ENCODE peak calls at places on chromosomes 6 and 20, in six cellular contexts. One of them, this sample, is unnamed.

GRCh38 chr6:113854531-113855499 is 2.3 kb upstream of the MARCKS start:
- DNase-seq in neuronal stem cell: peak; percentile 87
- DNase-seq in endodermal cell: peak; percentile 92
- DNase-seq in fibroblast of lung: peak; percentile 75
- DNase-seq in mesenchymal stem cell: peak; percentile 90
- DNase-seq in astrocyte: peak; percentile 80
- DNase-seq in this sample: peak; percentile 92

GRCh38 chr6:69894578-69895347 is 28.4 kb downstream of the COL19A1 start:
- DNase-seq in mesenchymal stem cell: peak; percentile 92
- DNase-seq in fibroblast of lung: peak; percentile 92
- DNase-seq in endodermal cell: no peak
- DNase-seq in neuronal stem cell: no peak
- DNase-seq in astrocyte: peak; percentile 40
- DNase-seq in this sample: peak; percentile 95

GRCh38 chr6:47680056-47680455 is 18.3 kb upstream of the ADGRF4 start:
- DNase-seq in mesenchymal stem cell: no peak
- DNase-seq in endodermal cell: no peak
- DNase-seq in fibroblast of lung: no peak
- DNase-seq in astrocyte: no peak
- DNase-seq in neuronal stem cell: no peak
- DNase-seq in this sample: no peak

GRCh38 chr6:126614642-126615504 is 275.0 kb downstream of the CENPW start:
- DNase-seq in neuronal stem cell: no peak
- DNase-seq in fibroblast of lung: no peak
- DNase-seq in endodermal cell: peak; percentile 81
- DNase-seq in mesenchymal stem cell: no peak
- DNase-seq in astrocyte: no peak
- DNase-seq in this sample: no peak

GRCh38 chr6:119158057-119158848 is 79.8 kb upstream of the FAM184A start:
- DNase-seq in neuronal stem cell: no peak
- DNase-seq in fibroblast of lung: peak; percentile 82
- DNase-seq in astrocyte: peak; percentile 18
- DNase-seq in mesenchymal stem cell: peak; percentile 41
- DNase-seq in endodermal cell: no peak
- DNase-seq in this sample: peak; percentile 61

GRCh38 chr6:10531513-10531912 is 10.4 kb downstream of the GCNT2 start:
- DNase-seq in mesenchymal stem cell: no peak
- DNase-seq in astrocyte: no peak
- DNase-seq in neuronal stem cell: no peak
- DNase-seq in fibroblast of lung: no peak
- DNase-seq in endodermal cell: no peak
- DNase-seq in this sample: no peak

GRCh38 chr20:51237278-51237677 is 214.4 kb upstream of the KCNG1 start:
- DNase-seq in mesenchymal stem cell: peak; percentile 20
- DNase-seq in fibroblast of lung: no peak
- DNase-seq in astrocyte: no peak
- DNase-seq in endodermal cell: no peak
- DNase-seq in neuronal stem cell: no peak
- DNase-seq in this sample: peak; percentile 20

GRCh38 chr6:39886871-39887270 is 47.4 kb downstream of the MOCS1 start:
- DNase-seq in astrocyte: no peak
- DNase-seq in endodermal cell: no peak
- DNase-seq in fibroblast of lung: no peak
- DNase-seq in neuronal stem cell: no peak
- DNase-seq in mesenchymal stem cell: no peak
- DNase-seq in this sample: no peak

GRCh38 chr6:104680539-104680938 is 179.2 kb downstream of the HACE1 start:
- DNase-seq in endodermal cell: no peak
- DNase-seq in fibroblast of lung: no peak
- DNase-seq in neuronal stem cell: no peak
- DNase-seq in mesenchymal stem cell: no peak
- DNase-seq in astrocyte: no peak
- DNase-seq in this sample: no peak

GRCh38 chr6:10410214-10410873 is 4.5 kb downstream of the TFAP2A start:
- DNase-seq in astrocyte: no peak
- DNase-seq in mesenchymal stem cell: no peak
- DNase-seq in neuronal stem cell: no peak
- DNase-seq in endodermal cell: no peak
- DNase-seq in fibroblast of lung: no peak
- DNase-seq in this sample: peak; percentile 37

GRCh38 chr6:113837170-113837569 is 20.0 kb upstream of the MARCKS start:
- DNase-seq in neuronal stem cell: no peak
- DNase-seq in endodermal cell: no peak
- DNase-seq in astrocyte: no peak
- DNase-seq in fibroblast of lung: no peak
- DNase-seq in mesenchymal stem cell: no peak
- DNase-seq in this sample: no peak

GRCh38 chr6:119129148-119129967 is 50.9 kb upstream of the FAM184A start:
- DNase-seq in endodermal cell: peak; percentile 66
- DNase-seq in neuronal stem cell: peak; percentile 64
- DNase-seq in fibroblast of lung: peak; percentile 88
- DNase-seq in mesenchymal stem cell: peak; percentile 85
- DNase-seq in astrocyte: peak; percentile 56
- DNase-seq in this sample: peak; percentile 90

GRCh38 chr6:153001767-153002612 is 519 bp downstream of the MTRF1L start:
- DNase-seq in mesenchymal stem cell: peak; percentile 52
- DNase-seq in astrocyte: no peak
- DNase-seq in fibroblast of lung: no peak
- DNase-seq in endodermal cell: peak; percentile 69
- DNase-seq in neuronal stem cell: no peak
- DNase-seq in this sample: peak; percentile 47

GRCh38 chr6:28944412-28945006 is 20.7 kb upstream of the TRIM27 start:
- DNase-seq in astrocyte: peak; percentile 62
- DNase-seq in endodermal cell: peak; percentile 85
- DNase-seq in fibroblast of lung: peak; percentile 89
- DNase-seq in mesenchymal stem cell: peak; percentile 88
- DNase-seq in neuronal stem cell: peak; percentile 86
- DNase-seq in this sample: peak; percentile 89

GRCh38 chr6:133893324-133893692 is 4.4 kb downstream of the TCF21 start:
- DNase-seq in astrocyte: no peak
- DNase-seq in neuronal stem cell: no peak
- DNase-seq in fibroblast of lung: no peak
- DNase-seq in mesenchymal stem cell: no peak
- DNase-seq in endodermal cell: no peak
- DNase-seq in this sample: no peak

GRCh38 chr20:21981607-21982344 is 276.3 kb downstream of the PAX1 start:
- DNase-seq in endodermal cell: no peak
- DNase-seq in astrocyte: peak; percentile 13
- DNase-seq in fibroblast of lung: peak; percentile 6
- DNase-seq in mesenchymal stem cell: no peak
- DNase-seq in neuronal stem cell: no peak
- DNase-seq in this sample: peak; percentile 0

GRCh38 chr6:11609324-11610071 is 71.9 kb downstream of the TMEM170B start:
- DNase-seq in fibroblast of lung: peak; percentile 50
- DNase-seq in astrocyte: peak; percentile 96
- DNase-seq in mesenchymal stem cell: peak; percentile 89
- DNase-seq in neuronal stem cell: no peak
- DNase-seq in endodermal cell: no peak
- DNase-seq in this sample: peak; percentile 86

GRCh38 chr6:12941422-12941821 is 224.9 kb downstream of the PHACTR1 start:
- DNase-seq in mesenchymal stem cell: peak; percentile 73
- DNase-seq in neuronal stem cell: no peak
- DNase-seq in fibroblast of lung: no peak
- DNase-seq in endodermal cell: no peak
- DNase-seq in astrocyte: peak; percentile 10
- DNase-seq in this sample: no peak

GRCh38 chr6:121885399-121886152 is 450.1 kb downstream of the GJA1 start:
- DNase-seq in astrocyte: no peak
- DNase-seq in neuronal stem cell: no peak
- DNase-seq in mesenchymal stem cell: peak; percentile 75
- DNase-seq in fibroblast of lung: peak; percentile 93
- DNase-seq in endodermal cell: no peak
- DNase-seq in this sample: peak; percentile 65

DNA sequence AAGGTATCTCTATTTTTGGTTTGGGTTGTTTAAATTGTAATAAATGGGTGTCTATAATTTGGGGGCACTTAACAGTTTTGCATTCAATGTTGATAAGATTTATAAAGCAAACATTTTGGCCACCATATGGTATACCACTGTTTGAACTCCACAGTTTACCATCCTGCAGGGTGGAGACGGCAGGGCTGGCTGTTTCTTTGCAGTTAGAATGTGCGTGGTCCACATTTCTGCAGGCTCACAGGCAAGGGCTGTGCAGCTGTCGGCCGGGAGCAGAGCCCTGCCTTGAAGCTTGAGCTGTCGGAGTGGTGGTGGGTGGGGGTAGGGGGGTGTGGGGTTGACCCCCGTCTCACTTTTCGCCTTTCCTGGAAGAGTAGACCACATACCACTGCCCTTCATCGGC is 135.9 kb downstream of the CDH4 start:
- DNase-seq in fibroblast of lung: no peak
- DNase-seq in neuronal stem cell: no peak
- DNase-seq in astrocyte: no peak
- DNase-seq in endodermal cell: no peak
- DNase-seq in mesenchymal stem cell: no peak
- DNase-seq in this sample: no peak
- H3K27me3 ChIP-seq in fibroblast of lung: no peaks in the 10 kb centered on the region
- H3K27me3 ChIP-seq in neuronal stem cell: no peaks in the 10 kb centered on the region
- H3K27me3 ChIP-seq in astrocyte: no peaks in the 10 kb centered on the region
- H3K27me3 ChIP-seq in endodermal cell: no peaks in the 10 kb centered on the region
- H3K27me3 ChIP-seq in mesenchymal stem cell: no peaks in the 10 kb centered on the region
- H3K27me3 ChIP-seq in this sample: peaks cover 4% of the 10 kb centered on the region

GRCh38 chr20:31595380-31595653 is 9.8 kb upstream of the ID1 start:
- DNase-seq in astrocyte: no peak
- DNase-seq in fibroblast of lung: no peak
- DNase-seq in mesenchymal stem cell: no peak
- DNase-seq in neuronal stem cell: no peak
- DNase-seq in endodermal cell: no peak
- DNase-seq in this sample: no peak
- H3K9ac ChIP-seq in astrocyte: peak overlapping the region; percentile 36
- H3K9ac ChIP-seq in fibroblast of lung: peak overlapping the region; percentile 5
- H3K9ac ChIP-seq in mesenchymal stem cell: peak overlapping the region; percentile 83
- H3K9ac ChIP-seq in neuronal stem cell: no peak overlapping the region
- H3K9ac ChIP-seq in endodermal cell: no peak overlapping the region
- H3K9ac ChIP-seq in this sample: peak overlapping the region; percentile 83

GRCh38 chr6:111944541-111944940 is 71.3 kb upstream of the FYN start:
- DNase-seq in mesenchymal stem cell: peak; percentile 62
- DNase-seq in astrocyte: no peak
- DNase-seq in fibroblast of lung: peak; percentile 55
- DNase-seq in neuronal stem cell: no peak
- DNase-seq in endodermal cell: no peak
- DNase-seq in this sample: peak; percentile 41

GRCh38 chr6:111942561-111942960 is 69.3 kb upstream of the FYN start:
- DNase-seq in mesenchymal stem cell: no peak
- DNase-seq in neuronal stem cell: no peak
- DNase-seq in endodermal cell: no peak
- DNase-seq in astrocyte: no peak
- DNase-seq in fibroblast of lung: no peak
- DNase-seq in this sample: no peak

GRCh38 chr6:111941686-111942330 is 68.6 kb upstream of the FYN start:
- DNase-seq in neuronal stem cell: no peak
- DNase-seq in mesenchymal stem cell: peak; percentile 22
- DNase-seq in astrocyte: no peak
- DNase-seq in endodermal cell: no peak
- DNase-seq in fibroblast of lung: peak; percentile 59
- DNase-seq in this sample: no peak

GRCh38 chr6:111943273-111943672 is 70.0 kb upstream of the FYN start:
- DNase-seq in fibroblast of lung: no peak
- DNase-seq in astrocyte: no peak
- DNase-seq in mesenchymal stem cell: no peak
- DNase-seq in endodermal cell: no peak
- DNase-seq in neuronal stem cell: no peak
- DNase-seq in this sample: no peak

DNA sequence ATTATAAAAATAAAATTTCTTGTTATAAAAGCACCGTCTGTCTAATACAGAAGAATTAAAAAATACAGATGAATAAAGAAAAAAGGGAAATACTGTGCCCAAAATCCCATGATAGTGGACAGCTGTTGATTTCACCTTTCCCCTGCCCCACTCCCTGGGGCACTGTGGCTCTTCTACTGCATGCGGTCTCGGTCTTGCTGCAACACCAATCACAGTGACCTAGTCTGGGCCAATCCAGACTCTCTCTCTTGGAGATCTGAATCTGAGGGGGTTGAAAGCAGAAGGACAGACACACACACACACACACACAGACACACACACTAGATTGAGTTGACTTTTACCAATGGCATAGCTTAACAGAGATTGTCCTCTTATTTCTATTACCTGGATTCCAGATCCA is 70.5 kb upstream of the FYN start:
- DNase-seq in astrocyte: no peak
- DNase-seq in neuronal stem cell: no peak
- DNase-seq in fibroblast of lung: no peak
- DNase-seq in endodermal cell: no peak
- DNase-seq in mesenchymal stem cell: no peak
- DNase-seq in this sample: no peak
- H3K9me3 ChIP-seq in astrocyte: no peaks in the 10 kb centered on the region
- H3K9me3 ChIP-seq in neuronal stem cell: peaks cover 8% of the 10 kb centered on the region
- H3K9me3 ChIP-seq in fibroblast of lung: no peaks in the 10 kb centered on the region
- H3K9me3 ChIP-seq in endodermal cell: peaks cover 10% of the 10 kb centered on the region
- H3K9me3 ChIP-seq in mesenchymal stem cell: peaks cover 2% of the 10 kb centered on the region
- H3K9me3 ChIP-seq in this sample: no peaks in the 10 kb centered on the region

GRCh38 chr6:26232950-26233607 is 131.9 kb upstream of the BTN3A2 start:
- DNase-seq in astrocyte: peak; percentile 38
- DNase-seq in fibroblast of lung: peak; percentile 88
- DNase-seq in endodermal cell: peak; percentile 74
- DNase-seq in mesenchymal stem cell: no peak
- DNase-seq in neuronal stem cell: no peak
- DNase-seq in this sample: no peak
- H3K27me3 ChIP-seq in astrocyte: no peaks in the 10 kb centered on the region
- H3K27me3 ChIP-seq in fibroblast of lung: no peaks in the 10 kb centered on the region
- H3K27me3 ChIP-seq in endodermal cell: peaks cover 9% of the 10 kb centered on the region
- H3K27me3 ChIP-seq in mesenchymal stem cell: peaks cover 57% of the 10 kb centered on the region
- H3K27me3 ChIP-seq in neuronal stem cell: no peaks in the 10 kb centered on the region
- H3K27me3 ChIP-seq in this sample: peaks cover 26% of the 10 kb centered on the region

DNA sequence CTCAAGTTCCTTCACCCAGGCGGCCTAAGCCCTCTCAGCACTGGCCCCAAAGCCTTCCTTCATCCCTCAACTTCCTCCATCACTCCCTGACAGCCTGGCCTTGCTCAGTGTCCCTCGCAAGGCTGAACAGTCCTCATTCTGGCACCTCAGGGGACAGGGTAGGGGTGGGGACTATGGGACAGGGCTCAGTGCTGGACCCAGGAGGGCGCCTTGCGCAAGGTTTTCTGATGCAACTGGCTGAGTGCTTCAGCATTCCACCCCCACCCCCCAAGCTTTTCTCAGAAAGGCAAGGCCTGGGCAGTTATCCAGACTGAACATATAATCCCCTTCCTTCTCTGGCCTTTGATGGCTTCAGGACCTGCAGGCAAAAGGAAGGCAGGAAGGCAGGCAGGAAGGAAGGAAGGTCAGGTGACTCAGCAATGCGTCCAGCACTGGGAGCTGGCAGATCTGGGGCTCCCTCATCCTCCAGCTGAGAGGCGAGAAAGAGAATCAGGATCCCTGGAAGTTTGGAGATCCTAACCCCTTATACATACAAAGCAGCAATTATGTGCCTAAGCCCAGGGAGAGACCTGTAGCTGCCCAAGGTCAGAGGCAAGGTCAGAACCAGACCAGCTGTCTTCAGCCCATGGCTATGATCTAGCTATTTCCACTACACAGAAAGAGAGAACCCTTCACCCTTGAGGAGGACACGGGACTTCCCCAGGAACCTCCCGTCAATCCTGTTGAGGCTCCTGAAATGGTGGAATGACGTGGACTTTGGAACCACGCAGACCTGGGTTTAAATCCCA is 8.6 kb upstream of the TRIB3 start:
- DNase-seq in endodermal cell: no peak
- DNase-seq in mesenchymal stem cell: peak; percentile 94
- DNase-seq in neuronal stem cell: no peak
- DNase-seq in astrocyte: peak; percentile 54
- DNase-seq in fibroblast of lung: peak; percentile 93
- DNase-seq in this sample: peak; percentile 97
- H3K9ac ChIP-seq in endodermal cell: no peak overlapping the region
- H3K9ac ChIP-seq in mesenchymal stem cell: no peak overlapping the region
- H3K9ac ChIP-seq in neuronal stem cell: peak overlapping the region; percentile 7
- H3K9ac ChIP-seq in astrocyte: no peak overlapping the region
- H3K9ac ChIP-seq in fibroblast of lung: no peak overlapping the region
- H3K9ac ChIP-seq in this sample: peak overlapping the region; percentile 49

This sample was measured in adipocyte.